ENCODE peak calls at places on chromosomes 4 and X, in five cellular contexts. One of them, this sample, is unnamed.

GRCh38 chr4:8050555-8051206 is 107.9 kb downstream of the ABLIM2 start:
- DNase-seq in AG08396: peak; percentile 64
- DNase-seq in kidney glomerular epithelial cell: no peak
- DNase-seq in iris pigment epithelial cell: peak; percentile 35
- DNase-seq in aorta: peak; percentile 85
- DNase-seq in this sample: peak; percentile 13

GRCh38 chrX:40938418-40938817 is 146.8 kb upstream of the USP9X start:
- DNase-seq in AG08396: no peak
- DNase-seq in kidney glomerular epithelial cell: no peak
- DNase-seq in iris pigment epithelial cell: peak; percentile 49
- DNase-seq in aorta: no peak
- DNase-seq in this sample: no peak

GRCh38 chr4:7673111-7673510 is 238.4 kb upstream of the PSAPL1 start:
- DNase-seq in AG08396: no peak
- DNase-seq in kidney glomerular epithelial cell: no peak
- DNase-seq in iris pigment epithelial cell: peak; percentile 50
- DNase-seq in aorta: no peak
- DNase-seq in this sample: no peak

GRCh38 chr4:80840396-80840795 is 190.1 kb upstream of the BMP3 start:
- DNase-seq in AG08396: no peak
- DNase-seq in kidney glomerular epithelial cell: no peak
- DNase-seq in iris pigment epithelial cell: peak; percentile 60
- DNase-seq in aorta: no peak
- DNase-seq in this sample: peak; percentile 1

GRCh38 chr4:149176019-149176418 is 639.6 kb downstream of the IQCM start:
- DNase-seq in AG08396: no peak
- DNase-seq in kidney glomerular epithelial cell: no peak
- DNase-seq in iris pigment epithelial cell: peak; percentile 35
- DNase-seq in aorta: no peak
- DNase-seq in this sample: peak; percentile 5

GRCh38 chrX:33128048-33128805 is 83.1 kb downstream of the DMD start:
- DNase-seq in AG08396: no peak
- DNase-seq in kidney glomerular epithelial cell: no peak
- DNase-seq in iris pigment epithelial cell: no peak
- DNase-seq in aorta: no peak
- DNase-seq in this sample: no peak

GRCh38 chr4:181958435-181958834 is 284.8 kb upstream of the TENM3 start:
- DNase-seq in AG08396: no peak
- DNase-seq in kidney glomerular epithelial cell: peak; percentile 41
- DNase-seq in iris pigment epithelial cell: peak; percentile 43
- DNase-seq in aorta: no peak
- DNase-seq in this sample: no peak

GRCh38 chrX:153631931-153632611 is 14.9 kb upstream of the DUSP9 start:
- DNase-seq in AG08396: no peak
- DNase-seq in kidney glomerular epithelial cell: no peak
- DNase-seq in iris pigment epithelial cell: no peak
- DNase-seq in aorta: no peak
- DNase-seq in this sample: no peak

GRCh38 chrX:131136776-131137175 is 78.6 kb downstream of the ARHGAP36 start:
- DNase-seq in AG08396: no peak
- DNase-seq in kidney glomerular epithelial cell: no peak
- DNase-seq in iris pigment epithelial cell: no peak
- DNase-seq in aorta: no peak
- DNase-seq in this sample: no peak

GRCh38 chr4:114383721-114384120 is 214.9 kb upstream of the UGT8 start:
- DNase-seq in AG08396: peak; percentile 60
- DNase-seq in kidney glomerular epithelial cell: peak; percentile 75
- DNase-seq in iris pigment epithelial cell: peak; percentile 93
- DNase-seq in aorta: peak; percentile 56
- DNase-seq in this sample: no peak

GRCh38 chrX:50721771-50722521 is 92.0 kb downstream of the SHROOM4 start:
- DNase-seq in AG08396: no peak
- DNase-seq in kidney glomerular epithelial cell: no peak
- DNase-seq in iris pigment epithelial cell: no peak
- DNase-seq in aorta: no peak
- DNase-seq in this sample: no peak

GRCh38 chrX:12758291-12758690 is 32.9 kb upstream of the PRPS2 start:
- DNase-seq in AG08396: no peak
- DNase-seq in kidney glomerular epithelial cell: no peak
- DNase-seq in iris pigment epithelial cell: no peak
- DNase-seq in aorta: no peak
- DNase-seq in this sample: no peak

GRCh38 chrX:47458528-47458927 is 24.5 kb downstream of the ZNF41 start:
- DNase-seq in AG08396: no peak
- DNase-seq in kidney glomerular epithelial cell: no peak
- DNase-seq in iris pigment epithelial cell: no peak
- DNase-seq in aorta: no peak
- DNase-seq in this sample: peak; percentile 1

GRCh38 chr4:13160906-13161305 is 323.2 kb downstream of the RAB28 start:
- DNase-seq in AG08396: no peak
- DNase-seq in kidney glomerular epithelial cell: peak; percentile 82
- DNase-seq in iris pigment epithelial cell: peak; percentile 31
- DNase-seq in aorta: no peak
- DNase-seq in this sample: no peak

GRCh38 chrX:100710816-100711215 is 21.1 kb downstream of the SYTL4 start:
- DNase-seq in AG08396: no peak
- DNase-seq in kidney glomerular epithelial cell: no peak
- DNase-seq in iris pigment epithelial cell: no peak
- DNase-seq in aorta: no peak
- DNase-seq in this sample: no peak

GRCh38 chr4:150139297-150139696 is 61.1 kb downstream of the DCLK2 start:
- DNase-seq in AG08396: no peak
- DNase-seq in kidney glomerular epithelial cell: no peak
- DNase-seq in iris pigment epithelial cell: no peak
- DNase-seq in aorta: no peak
- DNase-seq in this sample: no peak

GRCh38 chrX:66635360-66635759 is 3.5 kb downstream of the EDA2R start:
- DNase-seq in AG08396: no peak
- DNase-seq in kidney glomerular epithelial cell: peak; percentile 67
- DNase-seq in iris pigment epithelial cell: peak; percentile 81
- DNase-seq in aorta: no peak
- DNase-seq in this sample: no peak

GRCh38 chr4:71187399-71188196 is 151.2 kb upstream of the SLC4A4 start:
- DNase-seq in AG08396: peak; percentile 68
- DNase-seq in kidney glomerular epithelial cell: peak; percentile 63
- DNase-seq in iris pigment epithelial cell: peak; percentile 26
- DNase-seq in aorta: peak; percentile 52
- DNase-seq in this sample: peak; percentile 80

GRCh38 chr4:109462297-109462696 is 28.7 kb downstream of the SEC24B start:
- DNase-seq in AG08396: no peak
- DNase-seq in kidney glomerular epithelial cell: no peak
- DNase-seq in iris pigment epithelial cell: peak; percentile 33
- DNase-seq in aorta: no peak
- DNase-seq in this sample: no peak

GRCh38 chr4:1015179-1015578 is 3.8 kb downstream of the FGFRL1 start:
- DNase-seq in AG08396: no peak
- DNase-seq in kidney glomerular epithelial cell: no peak
- DNase-seq in iris pigment epithelial cell: no peak
- DNase-seq in aorta: no peak
- DNase-seq in this sample: no peak

GRCh38 chr4:147923854-147924253 is 192.0 kb downstream of the ARHGAP10 start:
- DNase-seq in AG08396: no peak
- DNase-seq in kidney glomerular epithelial cell: no peak
- DNase-seq in iris pigment epithelial cell: no peak
- DNase-seq in aorta: no peak
- DNase-seq in this sample: no peak

GRCh38 chr4:48114396-48114795 is 19.7 kb downstream of the TXK start:
- DNase-seq in AG08396: no peak
- DNase-seq in kidney glomerular epithelial cell: no peak
- DNase-seq in iris pigment epithelial cell: no peak
- DNase-seq in aorta: no peak
- DNase-seq in this sample: no peak

GRCh38 chr4:17578482-17578891 is 1.5 kb downstream of the LAP3 start:
- DNase-seq in AG08396: peak; percentile 16
- DNase-seq in kidney glomerular epithelial cell: no peak
- DNase-seq in iris pigment epithelial cell: peak; percentile 23
- DNase-seq in aorta: no peak
- DNase-seq in this sample: peak; percentile 63

GRCh38 chrX:101602077-101602476 is 15.7 kb downstream of the ARMCX6 start:
- DNase-seq in AG08396: no peak
- DNase-seq in kidney glomerular epithelial cell: no peak
- DNase-seq in iris pigment epithelial cell: peak; percentile 51
- DNase-seq in aorta: no peak
- DNase-seq in this sample: no peak

GRCh38 chrX:153055827-153056748 is at the start of gene PNMA3:
- DNase-seq in AG08396: no peak
- DNase-seq in kidney glomerular epithelial cell: no peak
- DNase-seq in iris pigment epithelial cell: no peak
- DNase-seq in aorta: no peak
- DNase-seq in this sample: no peak

GRCh38 chr4:26132858-26133257 is 188.0 kb upstream of the RBPJ start:
- DNase-seq in AG08396: no peak
- DNase-seq in kidney glomerular epithelial cell: no peak
- DNase-seq in iris pigment epithelial cell: no peak
- DNase-seq in aorta: no peak
- DNase-seq in this sample: no peak

GRCh38 chr4:2962614-2963184 is 507 bp downstream of the NOP14 start:
- DNase-seq in AG08396: peak; percentile 56
- DNase-seq in kidney glomerular epithelial cell: no peak
- DNase-seq in iris pigment epithelial cell: peak; percentile 64
- DNase-seq in aorta: peak; percentile 68
- DNase-seq in this sample: peak; percentile 40

GRCh38 chrX:136028383-136028984 is 43.2 kb downstream of the SLC9A6 start:
- DNase-seq in AG08396: peak; percentile 33
- DNase-seq in kidney glomerular epithelial cell: peak; percentile 6
- DNase-seq in iris pigment epithelial cell: peak; percentile 70
- DNase-seq in aorta: no peak
- DNase-seq in this sample: peak; percentile 30

GRCh38 chr4:149572711-149573110 is 242.9 kb downstream of the IQCM start:
- DNase-seq in AG08396: no peak
- DNase-seq in kidney glomerular epithelial cell: no peak
- DNase-seq in iris pigment epithelial cell: no peak
- DNase-seq in aorta: no peak
- DNase-seq in this sample: no peak

GRCh38 chrX:115367956-115368355 is 78.4 kb downstream of the LUZP4 start:
- DNase-seq in AG08396: no peak
- DNase-seq in kidney glomerular epithelial cell: no peak
- DNase-seq in iris pigment epithelial cell: peak; percentile 33
- DNase-seq in aorta: no peak
- DNase-seq in this sample: no peak

GRCh38 chrX:7067266-7067665 is 80.2 kb upstream of the STS start:
- DNase-seq in AG08396: no peak
- DNase-seq in kidney glomerular epithelial cell: no peak
- DNase-seq in iris pigment epithelial cell: no peak
- DNase-seq in aorta: no peak
- DNase-seq in this sample: no peak

GRCh38 chr4:128649575-128650205 is 159.8 kb upstream of the JADE1 start:
- DNase-seq in AG08396: peak; percentile 67
- DNase-seq in kidney glomerular epithelial cell: peak; percentile 13
- DNase-seq in iris pigment epithelial cell: peak; percentile 61
- DNase-seq in aorta: no peak
- DNase-seq in this sample: peak; percentile 71

This sample was measured in small intestine.